ENCODE peak calls at places on chromosomes 11 and 22, in four cellular contexts. J is NCI-H345, S is H9, Z is HTR-8/SVneo. G is an unnamed sample.

GRCh38 chr11:58830693-58831301 is 13.7 kb downstream of the GLYATL2 start:
- DNase-seq in S (no peak), Z (no peak), J (no peak), G (no peak)

GRCh38 chr11:134516529-134516928 is 104.5 kb upstream of the B3GAT1 start:
- DNase-seq in J (peak; percentile 70), Z (no peak), S (no peak), G (no peak)

GRCh38 chr11:34929794-34930763 is 13.7 kb downstream of the PDHX start:
- DNase-seq in J (no peak), S (no peak), Z (no peak), G (no peak)

GRCh38 chr11:126547161-126547560 is 191.7 kb downstream of the ST3GAL4 start:
- DNase-seq in S (no peak), J (no peak), Z (peak; percentile 41), G (no peak)

GRCh38 chr22:45977551-45978274 is 751 bp upstream of the WNT7B start:
- DNase-seq in J (peak; percentile 65), S (peak; percentile 68), Z (no peak), G (no peak)

GRCh38 chr11:123304828-123305530 is 109.9 kb upstream of the CLMP start:
- DNase-seq in S (no peak), J (no peak), Z (no peak), G (no peak)

GRCh38 chr11:16741473-16741872 is 3.0 kb downstream of the C11orf58 start:
- DNase-seq in J (no peak), S (no peak), Z (no peak), G (no peak)

GRCh38 chr22:39825661-39826102 is 67.9 kb downstream of the ENTHD1 start:
- DNase-seq in Z (no peak), J (no peak), S (no peak), G (no peak)

GRCh38 chr22:25393121-25393805 is 171.2 kb upstream of the GRK3 start:
- DNase-seq in Z (no peak), J (no peak), S (no peak), G (no peak)

GRCh38 chr11:80441821-80442220 is 1001.0 kb upstream of the TENM4 start:
- DNase-seq in J (no peak), Z (no peak), S (no peak), G (no peak)

GRCh38 chr22:45442120-45442519 is 28.6 kb downstream of the RIBC2 start:
- DNase-seq in J (no peak), Z (no peak), S (no peak), G (no peak)

GRCh38 chr22:25212337-25212736 is 7.1 kb upstream of the CRYBB2 start:
- DNase-seq in Z (no peak), S (no peak), J (no peak), G (no peak)

GRCh38 chr11:44016129-44016528 is 31.7 kb upstream of the ACCSL start:
- DNase-seq in Z (no peak), J (no peak), S (peak; percentile 22), G (no peak)

GRCh38 chr11:1285316-1285744 is 24.1 kb downstream of the TOLLIP start:
- DNase-seq in S (no peak), J (no peak), Z (no peak), G (no peak)

GRCh38 chr11:102664001-102664752 is 39.0 kb upstream of the MMP20 start:
- DNase-seq in J (no peak), Z (no peak), S (peak; percentile 61), G (no peak)

GRCh38 chr11:94297967-94298576 is 6.3 kb upstream of the IZUMO1R start:
- DNase-seq in S (peak; percentile 52), J (no peak), Z (no peak), G (no peak)

GRCh38 chr11:92057849-92058442 is 166.7 kb upstream of the FAT3 start:
- DNase-seq in S (no peak), J (no peak), Z (no peak), G (no peak)

GRCh38 chr22:31160328-31160978 is 471 bp downstream of the RNF185 start:
- DNase-seq in S (no peak), Z (peak; percentile 29), J (no peak), G (no peak)

GRCh38 chr22:26852176-26852575 is 194.8 kb downstream of the MIAT start:
- DNase-seq in J (no peak), Z (no peak), S (peak; percentile 76), G (no peak)

GRCh38 chr11:90601261-90601660 is 378.4 kb upstream of the CHORDC1 start:
- DNase-seq in J (no peak), S (no peak), Z (no peak), G (no peak)

GRCh38 chr22:17733484-17733883 is 40.8 kb downstream of the BID start:
- DNase-seq in Z (no peak), J (no peak), S (no peak), G (no peak)

GRCh38 chr22:49350441-49351121 is 477.1 kb downstream of the BRD1 start:
- DNase-seq in J (peak; percentile 10), S (peak; percentile 14), Z (no peak), G (no peak)

GRCh38 chr11:81647374-81647773 is 1086.3 kb downstream of the FAM181B start:
- DNase-seq in Z (no peak), S (no peak), J (peak; percentile 10), G (no peak)

GRCh38 chr22:19659805-19660345 is 54.4 kb upstream of the SEPTIN5 start:
- DNase-seq in J (no peak), S (no peak), Z (no peak), G (no peak)

GRCh38 chr11:115132829-115133228 is 371.4 kb downstream of the CADM1 start:
- DNase-seq in J (no peak), S (peak; percentile 44), Z (no peak), G (no peak)

GRCh38 chr11:95884364-95884763 is 39.5 kb downstream of the MTMR2 start:
- DNase-seq in Z (no peak), S (no peak), J (no peak), G (no peak)

GRCh38 chr22:44583076-44583760 is 85.2 kb upstream of the RTL6 start:
- DNase-seq in J (no peak), Z (no peak), S (peak; percentile 21), G (no peak)

GRCh38 chr11:44005956-44006355 is 41.8 kb upstream of the ACCSL start:
- DNase-seq in J (no peak), Z (no peak), S (peak; percentile 7), G (no peak)

GRCh38 chr11:65558785-65559509 is 788 bp upstream of the LTBP3 start:
- DNase-seq in Z (no peak), J (no peak), S (no peak), G (no peak)

GRCh38 chr11:106231591-106231990 is 154.1 kb downstream of the AASDHPPT start:
- DNase-seq in Z (no peak), S (no peak), J (no peak), G (no peak)

GRCh38 chr11:67372993-67373915 is at the start of gene CLCF1:
- DNase-seq in S (no peak), Z (peak; percentile 81), J (peak; percentile 26), G (peak; percentile 57)

GRCh38 chr11:70155386-70155785 is 47.7 kb upstream of the FADD start:
- DNase-seq in J (no peak), Z (no peak), S (no peak), G (no peak)

GRCh38 chr22:32847067-32847491 is 45.6 kb downstream of the TIMP3 start:
- DNase-seq in J (no peak), Z (no peak), S (no peak), G (no peak)

GRCh38 chr11:131579932-131580387 is 209.5 kb downstream of the NTM start:
- DNase-seq in Z (no peak), J (peak; percentile 0), S (peak; percentile 76), G (no peak)